ENCODE peak calls at places on chromosome 14, in six cellular contexts. Z is SK-N-SH, Q is GM12878, P is K562, C is HepG2, F is H1. I is an unnamed sample.

GRCh38 chr14:81350344-81351096 is 49.6 kb downstream of the STON2 start:
- DNase-seq in Q (no peak), P (no peak), Z (no peak), F (no peak), C (no peak), I (no peak)

GRCh38 chr14:100862277-100862676 is 36.4 kb downstream of the MEG3 start:
- DNase-seq in Z (no peak), F (no peak), Q (no peak), P (peak; percentile 21), C (no peak), I (no peak)

GRCh38 chr14:103230658-103231334 is 103.2 kb upstream of the EIF5 start:
- DNase-seq in F (no peak), C (no peak), Q (no peak), Z (no peak), P (no peak), I (no peak)

GRCh38 chr14:24264298-24264697 is 1.3 kb upstream of the TGM1 start:
- DNase-seq in Z (no peak), C (no peak), P (no peak), Q (no peak), F (no peak), I (no peak)

GRCh38 chr14:91396959-91397815 is 20.4 kb downstream of the CCDC88C start:
- DNase-seq in P (no peak), C (no peak), Z (no peak), F (no peak), Q (no peak), I (peak; percentile 58)

GRCh38 chr14:65791551-65791981 is 379.0 kb downstream of the FUT8 start:
- DNase-seq in Z (peak; percentile 21), C (no peak), Q (peak; percentile 5), F (no peak), P (peak; percentile 9), I (no peak)

GRCh38 chr14:91116913-91117588 is 3.2 kb downstream of the DGLUCY start:
- DNase-seq in C (no peak), F (no peak), P (no peak), Q (no peak), Z (no peak), I (no peak)

GRCh38 chr14:100523131-100523530 is 64.1 kb downstream of the BEGAIN start:
- DNase-seq in P (no peak), C (no peak), Z (no peak), Q (no peak), F (no peak), I (no peak)

GRCh38 chr14:51776102-51776894 is 84.1 kb upstream of the GNG2 start:
- DNase-seq in Q (no peak), P (peak; percentile 34), C (peak; percentile 52), Z (peak; percentile 87), F (peak; percentile 43), I (no peak)

GRCh38 chr14:50402965-50403364 is 6.3 kb upstream of the CDKL1 start:
- DNase-seq in C (no peak), P (no peak), Z (no peak), F (no peak), Q (no peak), I (no peak)
- TF ChIP-seq GABPA in C (no peak), P (no peak), Z (no peak), F (no peak), Q (no peak), I (no peak)

DNA sequence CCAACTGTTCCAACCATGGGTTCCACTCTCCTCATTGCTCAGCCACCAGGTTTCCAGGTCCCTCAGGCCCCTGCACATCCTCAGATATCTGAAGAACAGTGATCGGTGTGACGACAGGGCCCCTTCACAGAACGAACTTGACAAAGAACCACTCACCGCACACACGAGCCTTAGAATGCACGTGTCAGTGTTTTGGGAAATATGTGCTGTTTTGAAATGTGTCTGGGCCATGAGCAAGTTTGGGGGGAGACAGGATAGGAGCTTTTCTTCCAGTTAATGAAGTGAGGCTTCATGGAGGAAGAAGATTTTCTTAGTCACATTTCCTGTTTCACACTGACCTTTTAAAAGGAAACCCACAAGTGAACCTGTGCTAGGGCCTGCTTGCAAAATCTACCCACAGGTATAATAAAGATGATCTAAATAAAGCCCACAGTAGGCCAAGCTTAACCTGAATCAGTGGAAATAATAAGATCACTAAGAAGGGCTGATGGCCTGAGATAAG is 58.6 kb downstream of the ZFP36L1 start:
- DNase-seq in Z (no peak), F (no peak), P (no peak), C (no peak), Q (peak; percentile 48), I (peak; percentile 4)
- TF ChIP-seq GABPA in Z (no peak), F (no peak), P (no peak), C (no peak), Q (no peak), I (no peak)

DNA sequence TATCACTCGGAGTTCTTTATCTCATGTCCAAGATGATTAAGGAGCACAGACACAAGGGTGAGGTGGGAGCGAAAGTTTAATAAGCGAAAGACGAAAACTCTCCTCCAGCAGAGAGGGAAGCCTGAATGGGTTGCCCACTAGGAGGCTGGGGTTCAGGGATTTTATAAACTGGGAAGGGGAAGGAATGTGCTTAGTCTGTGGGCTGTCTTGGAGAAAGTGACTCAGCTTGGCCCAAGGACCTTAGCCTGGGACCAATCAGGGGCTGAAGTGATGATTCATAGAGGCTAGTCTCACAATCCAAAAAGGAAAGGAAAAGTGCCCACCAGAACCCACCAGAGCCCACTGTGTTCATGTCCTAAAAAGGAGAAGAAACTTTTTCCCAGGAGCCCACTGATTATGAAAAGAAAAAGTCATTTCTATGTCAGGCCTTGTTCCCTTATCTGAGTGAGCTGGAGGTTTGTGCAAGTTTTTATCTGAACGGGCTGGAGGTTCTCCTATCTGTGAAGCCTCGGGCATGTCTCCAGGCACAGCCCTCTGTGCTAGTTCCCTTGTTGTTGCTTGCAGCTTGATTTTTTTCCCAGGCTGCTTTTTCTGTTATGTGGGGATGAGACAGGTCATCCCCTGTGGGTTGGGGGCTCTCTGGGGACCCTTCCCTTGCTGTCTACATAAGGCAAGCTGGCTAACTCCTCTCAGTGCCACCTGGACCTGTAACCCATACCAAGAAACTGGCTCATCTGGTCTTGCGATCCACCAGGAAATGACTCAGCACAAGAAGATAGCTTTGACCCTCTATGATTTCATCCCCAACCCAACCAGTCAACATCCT is 8.3 kb upstream of the GOLGA5 start:
- DNase-seq in Q (no peak), Z (no peak), F (no peak), P (peak; percentile 32), C (no peak), I (peak; percentile 78)
- TF ChIP-seq GABPA in Q (no peak), Z (no peak), F (no peak), P (no peak), C (no peak), I (no peak)

GRCh38 chr14:102075155-102075554 is 11.7 kb downstream of the HSP90AA1 start:
- DNase-seq in C (no peak), P (no peak), F (no peak), Q (no peak), Z (no peak), I (no peak)
- TF ChIP-seq GABPA in C (no peak), P (no peak), F (no peak), Q (no peak), Z (no peak), I (no peak)

GRCh38 chr14:71311061-71311460 is 403.8 kb downstream of the PCNX1 start:
- DNase-seq in P (no peak), Z (no peak), C (no peak), Q (no peak), F (no peak), I (no peak)
- TF ChIP-seq GABPA in P (no peak), Z (no peak), C (no peak), Q (no peak), F (no peak), I (no peak)

DNA sequence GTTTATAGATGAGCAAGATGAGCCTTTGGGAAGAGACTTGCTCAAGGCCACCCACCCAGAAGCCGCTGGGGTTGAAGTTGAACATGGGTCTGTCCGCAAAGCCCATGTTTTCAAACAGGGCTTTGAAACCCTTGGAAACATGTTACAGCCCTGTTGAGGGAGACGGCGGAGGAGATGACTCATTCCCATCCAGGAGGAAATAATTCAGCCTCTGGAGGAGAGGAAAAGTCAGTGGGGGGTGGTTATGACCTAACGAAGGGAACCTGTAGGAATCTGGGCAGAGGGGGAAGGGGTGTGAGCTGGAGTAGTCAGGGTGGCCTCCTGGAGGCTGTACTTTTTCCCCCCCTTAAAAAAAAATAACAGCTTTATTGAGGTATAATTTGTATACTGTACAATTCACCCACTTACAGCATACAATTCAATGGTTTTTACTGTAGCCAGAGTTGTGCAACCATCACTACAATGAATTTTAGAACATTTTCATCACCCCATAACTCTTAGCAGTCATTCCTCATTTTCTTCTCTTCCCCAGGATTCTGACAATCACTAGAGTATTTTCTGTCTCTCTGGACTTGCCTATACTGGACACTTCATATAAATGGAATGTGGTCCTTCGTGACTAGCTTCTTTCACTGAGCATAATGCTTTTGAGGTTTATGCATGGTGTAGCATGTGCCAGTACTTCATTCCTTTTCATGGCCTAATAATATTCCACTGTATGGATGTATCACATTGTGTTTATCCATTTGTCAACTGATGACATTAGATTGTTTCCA is 1.9 kb upstream of the RIN3 start:
- DNase-seq in P (no peak), Z (peak; percentile 33), Q (no peak), C (no peak), F (no peak), I (no peak)
- TF ChIP-seq GABPA in P (no peak), Z (no peak), Q (no peak), C (no peak), F (no peak), I (no peak)

DNA sequence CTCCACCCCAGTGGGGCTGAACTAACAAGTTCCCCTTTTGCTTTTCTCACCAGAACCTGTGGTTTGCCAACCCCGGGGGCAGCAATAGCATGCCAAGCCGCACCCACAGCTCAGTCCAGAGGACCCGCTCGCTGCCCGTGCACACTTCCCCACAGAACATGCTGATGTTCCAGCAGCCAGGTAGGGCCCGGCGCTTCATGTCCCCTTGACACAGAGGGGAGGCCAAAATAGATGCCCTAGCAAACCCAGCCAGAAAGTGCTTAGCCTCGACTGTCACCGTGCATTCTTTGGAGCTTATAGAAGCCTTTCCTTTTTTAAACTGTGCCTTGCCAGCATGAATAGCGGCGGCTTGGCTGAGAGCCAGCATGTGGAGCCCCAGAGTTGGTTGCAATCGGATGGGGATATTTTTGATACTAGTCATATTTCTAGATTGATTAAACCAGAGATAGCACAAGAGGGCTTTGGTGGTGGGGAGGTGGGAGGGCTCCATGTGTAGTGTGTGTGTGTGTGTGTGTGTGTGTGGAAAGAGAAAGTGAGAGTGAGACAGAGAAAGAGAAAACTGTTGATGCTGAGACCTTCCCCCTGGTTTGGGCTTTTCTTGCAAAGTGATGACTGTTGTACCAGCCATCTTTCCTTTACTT is 126.1 kb downstream of the GCH1 start:
- DNase-seq in C (no peak), P (no peak), F (no peak), Z (peak; percentile 33), Q (peak; percentile 24), I (peak; percentile 18)
- TF ChIP-seq GABPA in C (no peak), P (no peak), F (no peak), Z (no peak), Q (no peak), I (no peak)

DNA sequence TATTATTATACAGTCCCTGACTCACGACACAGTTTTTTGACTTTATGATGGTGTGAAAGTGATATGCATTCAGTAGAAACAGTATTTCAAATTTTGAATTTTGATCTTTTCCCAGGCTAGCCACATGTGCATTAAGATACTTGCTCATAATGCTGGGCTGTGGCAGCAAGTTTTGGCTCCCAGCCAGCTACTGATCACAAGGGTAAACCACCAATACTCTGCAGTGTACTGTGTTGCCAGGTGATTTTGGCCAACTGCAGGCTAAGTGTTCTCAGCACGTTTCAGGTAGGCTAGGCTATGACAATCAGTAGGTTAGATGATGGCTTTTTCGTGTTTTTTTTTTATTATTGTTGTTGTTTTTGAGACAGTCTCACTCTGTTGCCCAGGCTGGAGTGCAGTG is 69.4 kb upstream of the ACTN1 start:
- DNase-seq in P (no peak), Q (no peak), C (no peak), F (no peak), Z (no peak), I (no peak)
- TF ChIP-seq GABPA in P (no peak), Q (no peak), C (no peak), F (no peak), Z (no peak), I (no peak)

I was measured in HL-60.